ENCODE peak calls at places on chromosomes 11 and 22, in five cellular contexts. Z is A549, O is tibial artery, Y is SJSA1, S is epithelial cell of prostate. D is an unnamed sample.

GRCh38 chr11:68643576-68643975 is 40.8 kb upstream of the GAL start:
- DNase-seq in Z (peak; percentile 54), O (no peak), Y (no peak), S (no peak), D (no peak)

GRCh38 chr11:75305993-75306392 is 45.5 kb downstream of the ARRB1 start:
- DNase-seq in Z (no peak), O (no peak), Y (no peak), S (no peak), D (no peak)

GRCh38 chr22:20524004-20524481 is 16.6 kb downstream of the MED15 start:
- DNase-seq in Z (no peak), O (no peak), Y (no peak), S (no peak), D (no peak)

GRCh38 chr11:33557201-33557600 is 143.4 kb downstream of the C11orf91 start:
- DNase-seq in Z (no peak), O (no peak), Y (peak; percentile 88), S (peak; percentile 44), D (peak; percentile 13)

GRCh38 chr11:63023415-63023814 is 7.8 kb upstream of the SLC22A8 start:
- DNase-seq in Z (no peak), O (no peak), Y (no peak), S (no peak), D (no peak)

GRCh38 chr11:46471943-46472661 is 80.5 kb upstream of the CHRM4 start:
- DNase-seq in Z (no peak), O (no peak), Y (no peak), S (no peak), D (no peak)

GRCh38 chr11:107705027-107705426 is 6.8 kb downstream of the SLN start:
- DNase-seq in Z (peak; percentile 62), O (peak; percentile 45), Y (peak; percentile 40), S (peak; percentile 79), D (no peak)

GRCh38 chr11:69252494-69252845 is 41.5 kb upstream of the MYEOV start:
- DNase-seq in Z (no peak), O (no peak), Y (no peak), S (no peak), D (no peak)

GRCh38 chr22:37742374-37743092 is 45.7 kb downstream of the TRIOBP start:
- DNase-seq in Z (no peak), O (peak; percentile 44), Y (peak; percentile 67), S (peak; percentile 60), D (peak; percentile 66)

GRCh38 chr11:126363706-126364245 is 8.3 kb downstream of the ST3GAL4 start:
- DNase-seq in Z (no peak), O (no peak), Y (no peak), S (no peak), D (peak; percentile 75)

GRCh38 chr11:126360049-126360446 is 4.6 kb downstream of the ST3GAL4 start:
- DNase-seq in Z (no peak), O (no peak), Y (no peak), S (no peak), D (no peak)

GRCh38 chr11:126359431-126360048 is 4.1 kb downstream of the ST3GAL4 start:
- DNase-seq in Z (no peak), O (peak; percentile 74), Y (peak; percentile 39), S (no peak), D (no peak)

GRCh38 chr11:126362879-126363655 is 7.6 kb downstream of the ST3GAL4 start:
- DNase-seq in Z (no peak), O (no peak), Y (no peak), S (no peak), D (no peak)

GRCh38 chr11:126361400-126361799 is 5.9 kb downstream of the ST3GAL4 start:
- DNase-seq in Z (no peak), O (no peak), Y (no peak), S (no peak), D (no peak)
- H3K27ac ChIP-seq in Z (no peak overlapping the region), O (no peak overlapping the region), Y (no peak overlapping the region), S (no peak overlapping the region), D (no peak overlapping the region)

DNA sequence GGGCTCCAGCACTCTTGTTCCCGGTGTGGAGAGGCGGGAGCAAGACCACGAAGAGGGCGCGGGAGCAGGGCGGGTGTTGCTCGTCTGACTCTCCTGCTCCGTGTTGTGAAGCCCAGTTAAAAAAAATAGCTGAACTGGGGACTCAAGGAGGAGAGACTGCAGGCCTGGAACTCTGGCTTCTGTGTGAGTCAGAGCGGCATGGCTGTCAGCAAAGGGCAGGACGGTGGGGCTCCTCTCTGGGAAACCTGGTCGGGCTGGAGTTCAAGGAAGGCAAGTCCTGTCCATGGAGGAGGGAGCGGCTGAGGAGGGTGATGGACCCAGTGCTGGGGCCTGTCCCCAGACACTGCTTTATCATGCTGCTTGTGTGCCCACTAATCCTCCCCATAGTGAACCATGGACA is 152.3 kb downstream of the FEZ1 start:
- DNase-seq in Z (no peak), O (no peak), Y (no peak), S (no peak), D (peak; percentile 24)
- H3K27ac ChIP-seq in Z (no peak overlapping the region), O (no peak overlapping the region), Y (no peak overlapping the region), S (no peak overlapping the region), D (no peak overlapping the region)

GRCh38 chr11:60985991-60986915 is 14.8 kb downstream of the CD6 start:
- DNase-seq in Z (peak; percentile 13), O (no peak), Y (peak; percentile 54), S (peak; percentile 94), D (no peak)

GRCh38 chr11:60988658-60989057 is 17.2 kb downstream of the CD6 start:
- DNase-seq in Z (no peak), O (no peak), Y (no peak), S (no peak), D (no peak)

GRCh38 chr11:60985501-60985900 is 14.0 kb downstream of the CD6 start:
- DNase-seq in Z (no peak), O (no peak), Y (no peak), S (no peak), D (no peak)

GRCh38 chr11:60989108-60989650 is 17.7 kb downstream of the CD6 start:
- DNase-seq in Z (no peak), O (no peak), Y (no peak), S (no peak), D (no peak)

DNA sequence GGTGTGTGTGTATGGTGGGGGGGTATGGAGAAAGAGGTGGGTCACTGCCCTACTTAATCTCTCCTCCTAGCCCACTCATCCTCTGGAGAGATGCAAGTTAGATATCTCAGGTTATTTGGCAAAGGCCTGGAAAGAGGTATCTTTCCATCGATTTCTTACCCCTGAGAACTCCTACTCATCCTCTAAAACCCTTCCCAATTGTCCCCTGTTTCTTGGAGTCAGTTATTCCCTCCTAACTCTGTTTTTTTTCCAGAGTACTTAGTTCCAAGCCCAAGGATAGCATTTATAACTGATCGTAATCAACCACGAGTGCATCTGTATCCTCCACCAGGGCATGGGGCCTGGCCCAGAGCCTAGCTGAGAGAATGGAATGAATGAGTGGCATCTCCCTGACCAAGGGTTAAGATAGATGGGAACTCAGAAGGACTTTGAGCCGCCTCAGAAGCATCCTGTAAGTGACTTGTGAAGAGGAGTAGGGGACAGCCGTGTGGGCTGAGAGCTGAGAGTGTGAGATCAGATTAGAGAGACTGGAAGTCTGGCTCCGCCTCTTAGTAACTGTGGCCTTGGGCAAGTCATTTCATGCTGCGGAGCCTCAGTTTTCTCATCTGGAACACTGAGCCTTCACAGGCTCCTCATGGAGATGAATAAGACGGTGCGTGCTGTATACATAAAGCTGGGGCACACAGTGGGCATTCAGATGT is 16.2 kb downstream of the CD6 start:
- DNase-seq in Z (no peak), O (no peak), Y (no peak), S (no peak), D (no peak)
- H3K27ac ChIP-seq in Z (no peak overlapping the region), O (no peak overlapping the region), Y (no peak overlapping the region), S (no peak overlapping the region), D (no peak overlapping the region)

GRCh38 chr22:39449708-39450107 is 7.1 kb upstream of the MGAT3 start:
- DNase-seq in Z (no peak), O (no peak), Y (no peak), S (no peak), D (no peak)

GRCh38 chr22:39450258-39450955 is 6.4 kb upstream of the MGAT3 start:
- DNase-seq in Z (no peak), O (no peak), Y (no peak), S (no peak), D (no peak)

GRCh38 chr22:39453765-39454378 is 2.9 kb upstream of the MGAT3 start:
- DNase-seq in Z (no peak), O (no peak), Y (no peak), S (no peak), D (peak; percentile 81)

GRCh38 chr22:39454385-39454871 is 2.4 kb upstream of the MGAT3 start:
- DNase-seq in Z (peak; percentile 64), O (no peak), Y (peak; percentile 62), S (no peak), D (peak; percentile 47)

DNA sequence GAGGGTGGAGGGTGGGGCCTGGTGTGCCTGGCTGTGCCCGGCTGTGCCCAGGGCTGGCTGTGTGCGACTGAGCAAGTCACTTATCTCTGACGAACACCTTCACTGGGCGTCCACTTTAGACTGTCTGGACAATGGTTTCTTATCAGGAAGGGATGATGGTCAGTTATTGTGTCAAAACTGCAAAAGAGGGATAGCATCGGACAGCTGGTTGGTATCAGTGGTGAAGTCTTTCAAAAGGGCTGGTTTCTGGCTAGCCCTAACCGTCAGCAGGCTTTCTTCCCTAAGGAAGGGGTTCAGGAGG is 4.1 kb upstream of the MGAT3 start:
- DNase-seq in Z (no peak), O (no peak), Y (no peak), S (no peak), D (no peak)
- H3K27ac ChIP-seq in Z (no peak overlapping the region), O (no peak overlapping the region), Y (no peak overlapping the region), S (no peak overlapping the region), D (no peak overlapping the region)

GRCh38 chr11:130947481-130947880 is 31.2 kb upstream of the SNX19 start:
- DNase-seq in Z (no peak), O (no peak), Y (no peak), S (peak; percentile 70), D (no peak)
- H3K27ac ChIP-seq in Z (no peak overlapping the region), O (no peak overlapping the region), Y (no peak overlapping the region), S (peak overlapping the region; percentile 90), D (no peak overlapping the region)

GRCh38 chr11:35539781-35540281 is 14.4 kb upstream of the PAMR1 start:
- DNase-seq in Z (no peak), O (peak; percentile 78), Y (peak; percentile 87), S (no peak), D (no peak)
- H3K27ac ChIP-seq in Z (no peak overlapping the region), O (no peak overlapping the region), Y (peak overlapping the region; percentile 85), S (peak overlapping the region; percentile 13), D (no peak overlapping the region)

GRCh38 chr11:26947904-26948639 is 45.8 kb upstream of the FIBIN start:
- DNase-seq in Z (no peak), O (no peak), Y (no peak), S (no peak), D (no peak)
- H3K27ac ChIP-seq in Z (no peak overlapping the region), O (peak overlapping the region; percentile 58), Y (peak overlapping the region; percentile 35), S (peak overlapping the region; percentile 89), D (no peak overlapping the region)